ENCODE peak calls at places on chromosomes 1 and 21, in seven cellular contexts. One of them, this sample, is unnamed.

GRCh38 chr1:214261206-214262123 is 19.5 kb upstream of the SMYD2 start:
- DNase-seq in WERI-Rb-1: peak
- DNase-seq in GM10248: peak
- DNase-seq in spleen: peak
- DNase-seq in AG04450: peak
- DNase-seq in fibroblast of mammary gland: peak
- DNase-seq in GM12864: peak
- DNase-seq in this sample: peak

GRCh38 chr1:185541861-185542260 is 192.3 kb upstream of the HMCN1 start:
- DNase-seq in fibroblast of mammary gland: peak
- DNase-seq in GM10248: no peak
- DNase-seq in spleen: no peak
- DNase-seq in AG04450: peak
- DNase-seq in GM12864: no peak
- DNase-seq in WERI-Rb-1: no peak
- DNase-seq in this sample: no peak

GRCh38 chr1:56496861-56497772 is 82.2 kb downstream of the PLPP3 start:
- DNase-seq in WERI-Rb-1: no peak
- DNase-seq in GM12864: no peak
- DNase-seq in spleen: no peak
- DNase-seq in AG04450: no peak
- DNase-seq in GM10248: no peak
- DNase-seq in fibroblast of mammary gland: no peak
- DNase-seq in this sample: no peak

GRCh38 chr1:203081465-203082355 is 4.1 kb downstream of the MYOG start:
- DNase-seq in WERI-Rb-1: peak
- DNase-seq in GM10248: no peak
- DNase-seq in spleen: no peak
- DNase-seq in GM12864: no peak
- DNase-seq in AG04450: no peak
- DNase-seq in fibroblast of mammary gland: no peak
- DNase-seq in this sample: no peak

GRCh38 chr1:26283871-26284596 is 4.1 kb downstream of the SH3BGRL3 start:
- DNase-seq in AG04450: no peak
- DNase-seq in spleen: peak
- DNase-seq in GM12864: no peak
- DNase-seq in WERI-Rb-1: no peak
- DNase-seq in fibroblast of mammary gland: no peak
- DNase-seq in GM10248: no peak
- DNase-seq in this sample: no peak

GRCh38 chr1:207404849-207405525 is 49.1 kb upstream of the CR2 start:
- DNase-seq in spleen: no peak
- DNase-seq in AG04450: peak
- DNase-seq in GM10248: peak
- DNase-seq in fibroblast of mammary gland: peak
- DNase-seq in GM12864: peak
- DNase-seq in WERI-Rb-1: no peak
- DNase-seq in this sample: no peak

GRCh38 chr1:181949500-181949899 is 112.0 kb downstream of the ZNF648 start:
- DNase-seq in fibroblast of mammary gland: no peak
- DNase-seq in GM10248: no peak
- DNase-seq in WERI-Rb-1: no peak
- DNase-seq in spleen: no peak
- DNase-seq in AG04450: no peak
- DNase-seq in GM12864: no peak
- DNase-seq in this sample: no peak

GRCh38 chr1:112833806-112834205 is 118.7 kb upstream of the PPM1J start:
- DNase-seq in WERI-Rb-1: no peak
- DNase-seq in spleen: no peak
- DNase-seq in fibroblast of mammary gland: no peak
- DNase-seq in GM12864: no peak
- DNase-seq in AG04450: no peak
- DNase-seq in GM10248: no peak
- DNase-seq in this sample: no peak

GRCh38 chr1:112852276-112852675 is 103.7 kb downstream of the SLC16A1 start:
- DNase-seq in fibroblast of mammary gland: no peak
- DNase-seq in AG04450: no peak
- DNase-seq in GM10248: no peak
- DNase-seq in spleen: no peak
- DNase-seq in WERI-Rb-1: no peak
- DNase-seq in GM12864: no peak
- DNase-seq in this sample: no peak

GRCh38 chr1:40625076-40625475 is 40.4 kb downstream of the RIMS3 start:
- DNase-seq in AG04450: no peak
- DNase-seq in GM12864: no peak
- DNase-seq in spleen: no peak
- DNase-seq in GM10248: no peak
- DNase-seq in fibroblast of mammary gland: no peak
- DNase-seq in WERI-Rb-1: peak
- DNase-seq in this sample: no peak

GRCh38 chr1:115302390-115302961 is 35.6 kb downstream of the NGF start:
- DNase-seq in spleen: no peak
- DNase-seq in WERI-Rb-1: no peak
- DNase-seq in GM12864: no peak
- DNase-seq in AG04450: peak
- DNase-seq in GM10248: no peak
- DNase-seq in fibroblast of mammary gland: peak
- DNase-seq in this sample: no peak

GRCh38 chr21:41369105-41369914 is 7.5 kb downstream of the MX2 start:
- DNase-seq in fibroblast of mammary gland: peak
- DNase-seq in AG04450: no peak
- DNase-seq in GM10248: peak
- DNase-seq in GM12864: no peak
- DNase-seq in WERI-Rb-1: peak
- DNase-seq in spleen: peak
- DNase-seq in this sample: peak

GRCh38 chr1:232447125-232447524 is 182.8 kb downstream of the SIPA1L2 start:
- DNase-seq in GM12864: no peak
- DNase-seq in WERI-Rb-1: no peak
- DNase-seq in GM10248: no peak
- DNase-seq in spleen: no peak
- DNase-seq in fibroblast of mammary gland: no peak
- DNase-seq in AG04450: no peak
- DNase-seq in this sample: no peak

GRCh38 chr1:23529146-23530088 is 1.6 kb downstream of the E2F2 start:
- DNase-seq in fibroblast of mammary gland: no peak
- DNase-seq in GM10248: no peak
- DNase-seq in AG04450: no peak
- DNase-seq in spleen: no peak
- DNase-seq in WERI-Rb-1: no peak
- DNase-seq in GM12864: no peak
- DNase-seq in this sample: no peak

GRCh38 chr1:9153152-9153551 is 24.2 kb upstream of the GPR157 start:
- DNase-seq in WERI-Rb-1: no peak
- DNase-seq in GM10248: no peak
- DNase-seq in fibroblast of mammary gland: no peak
- DNase-seq in AG04450: no peak
- DNase-seq in GM12864: no peak
- DNase-seq in spleen: no peak
- DNase-seq in this sample: no peak

GRCh38 chr1:33974147-33974546 is 110.3 kb downstream of the HMGB4 start:
- DNase-seq in spleen: no peak
- DNase-seq in WERI-Rb-1: no peak
- DNase-seq in AG04450: no peak
- DNase-seq in fibroblast of mammary gland: no peak
- DNase-seq in GM12864: no peak
- DNase-seq in GM10248: no peak
- DNase-seq in this sample: no peak

GRCh38 chr1:214002472-214002871 is 14.7 kb downstream of the PROX1 start:
- DNase-seq in AG04450: no peak
- DNase-seq in GM12864: no peak
- DNase-seq in spleen: no peak
- DNase-seq in WERI-Rb-1: no peak
- DNase-seq in GM10248: no peak
- DNase-seq in fibroblast of mammary gland: peak
- DNase-seq in this sample: no peak

GRCh38 chr1:58660105-58660504 is 39.8 kb downstream of the MYSM1 start:
- DNase-seq in GM12864: no peak
- DNase-seq in GM10248: no peak
- DNase-seq in fibroblast of mammary gland: no peak
- DNase-seq in spleen: no peak
- DNase-seq in WERI-Rb-1: no peak
- DNase-seq in AG04450: no peak
- DNase-seq in this sample: no peak

GRCh38 chr1:39006726-39007645 is 15.9 kb downstream of the AKIRIN1 start:
- DNase-seq in spleen: no peak
- DNase-seq in AG04450: no peak
- DNase-seq in GM10248: no peak
- DNase-seq in GM12864: no peak
- DNase-seq in fibroblast of mammary gland: no peak
- DNase-seq in WERI-Rb-1: no peak
- DNase-seq in this sample: no peak

GRCh38 chr1:209618291-209618690 is 33.9 kb downstream of the LAMB3 start:
- DNase-seq in fibroblast of mammary gland: no peak
- DNase-seq in WERI-Rb-1: no peak
- DNase-seq in AG04450: no peak
- DNase-seq in GM10248: no peak
- DNase-seq in GM12864: no peak
- DNase-seq in spleen: no peak
- DNase-seq in this sample: no peak

DNA sequence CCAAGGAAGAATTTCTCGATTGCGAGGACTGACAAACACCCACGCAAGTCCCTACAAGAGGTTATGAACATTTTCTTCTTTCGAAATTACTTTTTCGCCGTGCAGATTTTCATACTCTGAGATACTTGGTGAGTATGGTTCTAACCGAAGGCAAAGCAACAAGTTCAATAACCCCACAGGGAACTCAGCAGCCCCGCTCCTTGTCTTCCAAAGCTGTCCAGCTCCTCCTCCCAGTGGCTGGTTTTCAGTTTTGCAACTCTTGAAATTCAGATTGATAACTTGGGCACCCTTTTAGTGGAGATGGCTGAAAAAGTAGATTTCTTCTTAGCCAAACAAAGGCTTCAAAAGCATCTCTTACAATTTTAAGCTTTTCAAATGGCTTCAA is 154.4 kb downstream of the SETD4 start:
- DNase-seq in AG04450: no peak
- DNase-seq in fibroblast of mammary gland: peak
- DNase-seq in WERI-Rb-1: no peak
- DNase-seq in GM12864: no peak
- DNase-seq in spleen: no peak
- DNase-seq in GM10248: no peak
- DNase-seq in this sample: no peak
- TF ChIP-seq CTCF in AG04450: no peak
- TF ChIP-seq CTCF in fibroblast of mammary gland: peak
- TF ChIP-seq CTCF in WERI-Rb-1: no peak
- TF ChIP-seq CTCF in GM12864: no peak
- TF ChIP-seq CTCF in spleen: no peak
- TF ChIP-seq CTCF in GM10248: no peak
- TF ChIP-seq CTCF in this sample: no peak

GRCh38 chr1:51927029-51927428 is 48.5 kb upstream of the NRDC start:
- DNase-seq in fibroblast of mammary gland: peak
- DNase-seq in WERI-Rb-1: no peak
- DNase-seq in GM10248: no peak
- DNase-seq in AG04450: no peak
- DNase-seq in GM12864: no peak
- DNase-seq in spleen: no peak
- DNase-seq in this sample: no peak
- TF ChIP-seq CTCF in fibroblast of mammary gland: no peak
- TF ChIP-seq CTCF in WERI-Rb-1: no peak
- TF ChIP-seq CTCF in GM10248: no peak
- TF ChIP-seq CTCF in AG04450: no peak
- TF ChIP-seq CTCF in GM12864: no peak
- TF ChIP-seq CTCF in spleen: no peak
- TF ChIP-seq CTCF in this sample: no peak

DNA sequence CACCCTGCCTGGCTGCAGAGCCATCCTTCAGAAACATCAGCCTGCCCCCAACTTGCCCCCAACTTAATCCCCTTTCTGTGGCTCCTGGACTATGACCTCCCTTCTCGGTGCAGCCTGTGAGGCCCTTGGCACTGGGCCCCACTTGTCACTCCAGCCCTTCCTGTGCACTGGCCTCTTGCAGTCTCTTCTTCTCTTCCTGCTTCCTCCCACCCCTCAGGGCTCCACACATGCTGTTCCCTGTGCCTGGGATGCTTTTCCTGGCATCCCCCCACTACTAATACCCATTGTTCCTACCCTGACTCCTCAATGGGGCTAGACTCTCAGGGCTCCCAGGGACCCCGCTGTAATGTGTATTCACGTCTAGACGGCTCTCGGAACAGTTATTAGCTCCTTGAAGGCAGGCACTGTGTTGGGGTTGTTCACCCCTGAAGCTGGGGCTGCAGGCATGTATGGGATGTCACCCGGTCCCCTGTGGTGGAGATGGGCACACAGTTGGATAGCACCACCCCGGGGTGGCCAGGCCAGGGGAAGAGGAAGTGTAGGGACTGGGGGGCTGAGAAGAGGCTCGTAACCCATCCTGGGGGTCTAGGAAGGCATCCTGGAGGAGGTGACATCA is 4.5 kb downstream of the LDLRAD1 start:
- DNase-seq in spleen: no peak
- DNase-seq in GM12864: no peak
- DNase-seq in GM10248: no peak
- DNase-seq in AG04450: no peak
- DNase-seq in WERI-Rb-1: no peak
- DNase-seq in fibroblast of mammary gland: no peak
- DNase-seq in this sample: no peak
- TF ChIP-seq CTCF in spleen: no peak
- TF ChIP-seq CTCF in GM12864: no peak
- TF ChIP-seq CTCF in GM10248: no peak
- TF ChIP-seq CTCF in AG04450: no peak
- TF ChIP-seq CTCF in WERI-Rb-1: no peak
- TF ChIP-seq CTCF in fibroblast of mammary gland: no peak
- TF ChIP-seq CTCF in this sample: no peak

DNA sequence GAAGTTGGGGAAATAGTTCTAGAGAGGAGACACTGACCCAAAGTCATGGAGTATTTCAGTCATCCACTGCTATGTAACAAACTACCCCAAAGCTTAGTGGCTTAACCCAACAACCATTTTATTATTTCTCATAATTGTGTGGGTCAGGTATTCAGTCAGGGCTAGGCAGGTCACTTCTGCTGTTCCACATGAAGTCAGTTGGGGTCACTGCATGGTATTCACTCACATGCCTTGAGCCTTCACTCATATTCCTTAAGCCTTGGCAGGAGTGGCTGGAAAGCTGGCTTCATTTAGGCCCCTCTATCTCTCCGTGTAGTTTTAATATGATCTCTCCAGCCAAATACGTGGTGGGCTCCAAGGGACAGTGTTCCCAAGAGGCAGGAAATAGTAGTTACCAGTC is 17.5 kb upstream of the RNF11 start:
- DNase-seq in AG04450: no peak
- DNase-seq in GM10248: no peak
- DNase-seq in GM12864: no peak
- DNase-seq in fibroblast of mammary gland: no peak
- DNase-seq in spleen: no peak
- DNase-seq in WERI-Rb-1: no peak
- DNase-seq in this sample: no peak
- TF ChIP-seq CTCF in AG04450: no peak
- TF ChIP-seq CTCF in GM10248: peak
- TF ChIP-seq CTCF in GM12864: no peak
- TF ChIP-seq CTCF in fibroblast of mammary gland: no peak
- TF ChIP-seq CTCF in spleen: no peak
- TF ChIP-seq CTCF in WERI-Rb-1: peak
- TF ChIP-seq CTCF in this sample: no peak